ENCODE peak calls at places on chromosomes 16 and 17, in six cellular contexts. G, Z, I, L, S and H are unnamed samples.

GRCh38 chr16:88697831-88698693 is 8.1 kb downstream of the RNF166 start:
- ATAC-seq in G (no peak), Z (peak), I (peak), L (peak), S (no peak), H (no peak)

GRCh38 chr17:16886655-16887322 is 85.1 kb downstream of the TNFRSF13B start:
- ATAC-seq in G (peak), Z (no peak), I (no peak), L (no peak), S (no peak), H (no peak)

GRCh38 chr17:7380321-7380720 is 568 bp upstream of the TNK1 start:
- ATAC-seq in G (no peak), Z (no peak), I (peak), L (no peak), S (peak), H (peak)

GRCh38 chr16:74865922-74866598 is 91.4 kb upstream of the FA2H start:
- ATAC-seq in G (no peak), Z (no peak), I (no peak), L (peak), S (no peak), H (no peak)

GRCh38 chr17:27547301-27547683 is 83.7 kb upstream of the LGALS9 start:
- ATAC-seq in G (no peak), Z (no peak), I (no peak), L (no peak), S (no peak), H (no peak)

GRCh38 chr16:4936991-4937781 is at the start of gene PPL:
- ATAC-seq in G (peak), Z (peak), I (no peak), L (peak), S (peak), H (peak)

GRCh38 chr16:57669476-57670162 is 1.5 kb downstream of the ADGRG3 start:
- ATAC-seq in G (no peak), Z (no peak), I (no peak), L (no peak), S (no peak), H (no peak)

GRCh38 chr17:16438173-16438556 is 22.8 kb downstream of the TRPV2 start:
- ATAC-seq in G (peak), Z (no peak), I (no peak), L (peak), S (no peak), H (no peak)

GRCh38 chr16:81445143-81445922 is 725 bp downstream of the CMIP start:
- ATAC-seq in G (peak), Z (peak), I (peak), L (peak), S (peak), H (peak)

GRCh38 chr16:4859900-4860255 is 12.6 kb downstream of the UBN1 start:
- ATAC-seq in G (no peak), Z (peak), I (no peak), L (no peak), S (no peak), H (peak)

GRCh38 chr16:89315791-89316581 is 98.5 kb downstream of the ZNF778 start:
- ATAC-seq in G (peak), Z (peak), I (no peak), L (no peak), S (peak), H (peak)

GRCh38 chr17:12422632-12423031 is 243.1 kb upstream of the MYOCD start:
- ATAC-seq in G (no peak), Z (no peak), I (no peak), L (no peak), S (peak), H (no peak)

GRCh38 chr17:71176928-71177443 is 943.8 kb upstream of the SOX9 start:
- ATAC-seq in G (no peak), Z (no peak), I (no peak), L (no peak), S (no peak), H (no peak)

GRCh38 chr16:74275031-74275636 is 21.5 kb upstream of the PSMD7 start:
- ATAC-seq in G (no peak), Z (no peak), I (no peak), L (no peak), S (no peak), H (no peak)

GRCh38 chr17:65393514-65393913 is 167.9 kb downstream of the AXIN2 start:
- ATAC-seq in G (no peak), Z (no peak), I (no peak), L (no peak), S (no peak), H (no peak)

GRCh38 chr16:3562914-3563480 is 14.2 kb downstream of the NLRC3 start:
- ATAC-seq in G (no peak), Z (no peak), I (no peak), L (no peak), S (peak), H (peak)

GRCh38 chr17:68011199-68011665 is 15.0 kb upstream of the C17orf58 start:
- ATAC-seq in G (peak), Z (peak), I (peak), L (peak), S (peak), H (peak)

GRCh38 chr16:78128920-78129319 is 29.5 kb downstream of the WWOX start:
- ATAC-seq in G (no peak), Z (no peak), I (no peak), L (no peak), S (peak), H (no peak)

GRCh38 chr17:65531508-65532431 is 29.7 kb downstream of the AXIN2 start:
- ATAC-seq in G (no peak), Z (no peak), I (peak), L (peak), S (peak), H (peak)

GRCh38 chr17:64091116-64091515 is 38.8 kb downstream of the ERN1 start:
- ATAC-seq in G (no peak), Z (no peak), I (no peak), L (no peak), S (no peak), H (no peak)

GRCh38 chr16:75074920-75075687 is 41.5 kb downstream of the LDHD start:
- ATAC-seq in G (peak), Z (peak), I (peak), L (no peak), S (peak), H (peak)

GRCh38 chr16:81640681-81641070 is 138.4 kb upstream of the PLCG2 start:
- ATAC-seq in G (no peak), Z (no peak), I (no peak), L (no peak), S (no peak), H (no peak)

GRCh38 chr17:37713624-37714023 is 31.2 kb downstream of the HNF1B start:
- ATAC-seq in G (no peak), Z (no peak), I (no peak), L (no peak), S (peak), H (no peak)

GRCh38 chr16:23595246-23595950 is 718 bp downstream of the NDUFAB1 start:
- ATAC-seq in G (peak), Z (peak), I (peak), L (peak), S (no peak), H (peak)

GRCh38 chr16:85750827-85751641 is at the start of gene C16orf74:
- ATAC-seq in G (peak), Z (peak), I (peak), L (peak), S (peak), H (peak)

GRCh38 chr17:76657505-76658386 is 14.2 kb upstream of the ST6GALNAC1 start:
- ATAC-seq in G (no peak), Z (no peak), I (no peak), L (no peak), S (no peak), H (no peak)

GRCh38 chr17:43723697-43724359 is 34.8 kb downstream of the SOST start:
- ATAC-seq in G (peak), Z (peak), I (peak), L (no peak), S (no peak), H (no peak)

GRCh38 chr17:27217631-27218030 is 76.3 kb upstream of the WSB1 start:
- ATAC-seq in G (peak), Z (no peak), I (no peak), L (no peak), S (peak), H (peak)

GRCh38 chr16:901715-902601 is 68.8 kb downstream of the LMF1 start:
- ATAC-seq in G (no peak), Z (no peak), I (peak), L (peak), S (peak), H (peak)

GRCh38 chr17:74452027-74452840 is 14.2 kb upstream of the CD300A start:
- ATAC-seq in G (no peak), Z (no peak), I (no peak), L (no peak), S (no peak), H (no peak)